ENCODE peak calls at places on chromosomes 5 and 9, in six cellular contexts. L is CD4-positive, alpha-beta T cell; H is fibroblast of the aortic adventitia; D is A549; E is heart left ventricle; J is upper lobe of right lung. F is an unnamed sample.

GRCh38 chr5:113147537-113147936 is 170.9 kb downstream of the DCP2 start:
- DNase-seq in L (no peak), H (no peak), D (no peak), E (no peak), J (no peak), F (no peak)

GRCh38 chr9:79266986-79267385 is 304.8 kb upstream of the TLE4 start:
- DNase-seq in L (no peak), H (no peak), D (no peak), E (no peak), J (no peak), F (no peak)

GRCh38 chr5:36403601-36404311 is 102.1 kb upstream of the RANBP3L start:
- DNase-seq in L (no peak), H (peak), D (no peak), E (peak), J (no peak), F (peak)

GRCh38 chr9:31790720-31791119 is 593.7 kb upstream of the ACO1 start:
- DNase-seq in L (no peak), H (no peak), D (no peak), E (no peak), J (no peak), F (no peak)

GRCh38 chr5:123000731-123001130 is 35.8 kb downstream of the PPIC start:
- DNase-seq in L (no peak), H (no peak), D (no peak), E (no peak), J (no peak), F (no peak)

GRCh38 chr5:77418601-77419591 is 73.2 kb downstream of the WDR41 start:
- DNase-seq in L (no peak), H (no peak), D (no peak), E (no peak), J (no peak), F (no peak)

GRCh38 chr9:19922476-19923118 is 133.8 kb upstream of the SLC24A2 start:
- DNase-seq in L (no peak), H (peak), D (peak), E (no peak), J (no peak), F (peak)

GRCh38 chr9:129669141-129669718 is 3.8 kb downstream of the PRRX2 start:
- DNase-seq in L (no peak), H (peak), D (no peak), E (no peak), J (no peak), F (no peak)

GRCh38 chr5:114782869-114783268 is 386.8 kb downstream of the TRIM36 start:
- DNase-seq in L (no peak), H (no peak), D (peak), E (peak), J (peak), F (no peak)

GRCh38 chr9:69885474-69885929 is 64.9 kb downstream of the CFAP95 start:
- DNase-seq in L (no peak), H (peak), D (peak), E (no peak), J (no peak), F (no peak)

GRCh38 chr5:62259699-62260220 is 46.2 kb upstream of the KIF2A start:
- DNase-seq in L (no peak), H (no peak), D (no peak), E (no peak), J (no peak), F (peak)

GRCh38 chr9:95580812-95581761 is 64.3 kb upstream of the PTCH1 start:
- DNase-seq in L (no peak), H (no peak), D (no peak), E (no peak), J (no peak), F (no peak)

GRCh38 chr9:128882677-128883590 is 1.0 kb downstream of the LRRC8A start:
- DNase-seq in L (no peak), H (no peak), D (no peak), E (no peak), J (no peak), F (no peak)

GRCh38 chr5:38816083-38817030 is 29.5 kb upstream of the OSMR start:
- DNase-seq in L (no peak), H (no peak), D (no peak), E (no peak), J (no peak), F (no peak)

GRCh38 chr5:169094586-169095409 is 206.1 kb downstream of the SLIT3 start:
- DNase-seq in L (no peak), H (peak), D (no peak), E (no peak), J (no peak), F (peak)

GRCh38 chr5:15612915-15613635 is 113.1 kb downstream of the FBXL7 start:
- DNase-seq in L (no peak), H (no peak), D (no peak), E (no peak), J (no peak), F (no peak)

GRCh38 chr5:53463909-53464621 is 16.4 kb upstream of the FST start:
- DNase-seq in L (no peak), H (no peak), D (no peak), E (no peak), J (no peak), F (no peak)

GRCh38 chr5:135248801-135249231 is 150.2 kb downstream of the MACROH2A1 start:
- DNase-seq in L (no peak), H (no peak), D (no peak), E (no peak), J (peak), F (no peak)

GRCh38 chr9:116979461-116979860 is 292.4 kb downstream of the TRIM32 start:
- DNase-seq in L (no peak), H (no peak), D (peak), E (no peak), J (no peak), F (no peak)

GRCh38 chr9:125495137-125496119 is 211.6 kb downstream of the MAPKAP1 start:
- DNase-seq in L (no peak), H (no peak), D (no peak), E (no peak), J (no peak), F (no peak)

GRCh38 chr5:43802651-43803050 is 199.7 kb downstream of the NNT start:
- DNase-seq in L (no peak), H (no peak), D (no peak), E (no peak), J (no peak), F (peak)

GRCh38 chr9:128120741-128121465 is 6.6 kb downstream of the PTGES2 start:
- DNase-seq in L (no peak), H (no peak), D (no peak), E (no peak), J (no peak), F (no peak)

GRCh38 chr9:123927625-123928308 is 2.2 kb downstream of the DENND1A start:
- DNase-seq in L (no peak), H (peak), D (no peak), E (no peak), J (no peak), F (peak)

GRCh38 chr5:75640395-75640794 is 29.1 kb downstream of the ANKDD1B start:
- DNase-seq in L (no peak), H (peak), D (no peak), E (no peak), J (no peak), F (peak)

GRCh38 chr5:174504266-174504726 is 220.1 kb upstream of the MSX2 start:
- DNase-seq in L (no peak), H (peak), D (no peak), E (no peak), J (no peak), F (no peak)

GRCh38 chr5:176870110-176870591 is 29.0 kb downstream of the HK3 start:
- DNase-seq in L (no peak), H (peak), D (peak), E (no peak), J (no peak), F (peak)

GRCh38 chr9:114606597-114607207 is 4.4 kb upstream of the TMEM268 start:
- DNase-seq in L (no peak), H (peak), D (no peak), E (peak), J (no peak), F (peak)

GRCh38 chr5:65121880-65122436 is 353.2 kb downstream of the CWC27 start:
- DNase-seq in L (no peak), H (peak), D (no peak), E (no peak), J (no peak), F (peak)

DNA sequence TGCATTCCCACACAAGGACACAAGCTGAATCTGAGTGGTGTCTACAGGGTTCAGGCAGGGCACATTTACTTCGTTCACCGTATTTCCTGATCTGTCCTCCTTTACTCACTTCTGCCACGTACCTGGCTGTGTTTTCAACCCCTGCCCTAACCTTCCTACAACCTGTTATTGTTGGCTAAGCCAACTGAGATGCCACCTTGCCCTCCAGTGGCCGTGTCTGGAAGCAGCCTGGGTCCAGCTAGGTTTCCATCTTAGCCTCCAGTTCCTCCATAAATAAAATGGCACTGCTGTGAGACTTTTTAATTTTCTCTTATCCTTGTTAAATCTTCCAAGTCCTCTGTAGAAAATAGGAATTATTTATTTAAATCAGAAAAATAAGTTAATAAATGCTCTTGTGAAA is 64.8 kb downstream of the ATP10B start:
- DNase-seq in L (no peak), H (no peak), D (peak), E (no peak), J (peak), F (no peak)
- TF ChIP-seq CTCF in L (no peak), H (peak), D (peak), E (peak), J (peak), F (no peak)

GRCh38 chr9:5571629-5572232 is 57.2 kb upstream of the RIC1 start:
- DNase-seq in L (no peak), H (no peak), D (no peak), E (no peak), J (no peak), F (no peak)

GRCh38 chr9:5574097-5574496 is 54.8 kb upstream of the RIC1 start:
- DNase-seq in L (no peak), H (no peak), D (no peak), E (no peak), J (no peak), F (no peak)

GRCh38 chr9:5578018-5578697 is 50.7 kb upstream of the RIC1 start:
- DNase-seq in L (no peak), H (peak), D (no peak), E (no peak), J (no peak), F (no peak)

GRCh38 chr9:5577225-5577624 is 51.7 kb upstream of the RIC1 start:
- DNase-seq in L (no peak), H (no peak), D (no peak), E (no peak), J (no peak), F (no peak)

DNA sequence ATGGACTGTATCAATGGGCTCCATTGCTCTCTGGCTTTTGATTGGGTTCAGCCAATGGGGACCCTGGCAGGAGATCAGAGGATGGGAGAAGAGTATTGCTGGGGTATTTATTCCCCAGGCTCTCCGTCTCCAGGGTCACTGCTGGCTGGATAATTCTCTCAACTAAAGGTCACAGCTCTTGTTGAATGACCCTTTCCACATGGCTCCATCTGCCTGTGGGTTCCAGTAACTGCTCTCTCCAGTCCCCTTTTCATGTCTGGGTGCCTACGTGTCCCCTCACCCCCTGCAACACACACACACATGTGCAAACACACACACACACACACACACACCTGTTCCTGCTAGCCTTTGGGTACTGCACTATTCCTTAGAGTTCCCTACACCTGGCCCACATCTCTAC is 53.9 kb upstream of the RIC1 start:
- DNase-seq in L (no peak), H (no peak), D (no peak), E (no peak), J (no peak), F (no peak)
- TF ChIP-seq CTCF in L (no peak), H (no peak), D (no peak), E (no peak), J (no peak), F (peak)

GRCh38 chr5:4765411-4765810 is 374.7 kb upstream of the ADAMTS16 start:
- DNase-seq in L (no peak), H (no peak), D (no peak), E (no peak), J (no peak), F (no peak)
- TF ChIP-seq CTCF in L (no peak), H (no peak), D (no peak), E (no peak), J (no peak), F (no peak)

GRCh38 chr9:72871685-72872084 is 81.2 kb downstream of the ALDH1A1 start:
- DNase-seq in L (no peak), H (peak), D (peak), E (no peak), J (no peak), F (peak)
- TF ChIP-seq CTCF in L (no peak), H (peak), D (peak), E (peak), J (peak), F (peak)

DNA sequence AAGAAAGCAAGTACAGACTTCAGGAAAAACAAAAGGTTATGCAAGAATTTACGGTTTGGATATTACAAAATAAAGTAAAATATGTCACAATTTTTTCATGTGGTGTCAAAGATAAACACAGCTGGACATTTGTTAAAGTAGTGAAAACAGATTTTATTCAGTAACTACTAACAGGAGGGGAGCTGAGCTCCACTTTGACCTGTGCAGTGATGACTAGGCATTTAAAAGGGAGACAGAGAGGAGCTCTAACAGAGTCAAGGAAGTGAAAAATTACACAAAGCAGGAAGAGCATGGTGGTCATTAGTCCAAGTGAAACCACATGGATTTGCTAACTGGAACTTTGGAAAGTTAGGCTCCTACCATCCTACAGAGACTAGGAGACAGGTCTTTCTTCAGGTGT is 263.6 kb upstream of the PCSK5 start:
- DNase-seq in L (no peak), H (no peak), D (no peak), E (no peak), J (no peak), F (no peak)
- TF ChIP-seq CTCF in L (no peak), H (no peak), D (no peak), E (no peak), J (no peak), F (no peak)

GRCh38 chr9:110343537-110343936 is 5.9 kb upstream of the TXNDC8 start:
- DNase-seq in L (no peak), H (no peak), D (no peak), E (no peak), J (no peak), F (peak)

GRCh38 chr9:110337727-110338522 is at the start of gene TXNDC8:
- DNase-seq in L (no peak), H (peak), D (no peak), E (no peak), J (no peak), F (peak)

GRCh38 chr9:110334871-110335270 is 2.8 kb downstream of the TXNDC8 start:
- DNase-seq in L (no peak), H (no peak), D (no peak), E (no peak), J (no peak), F (no peak)

DNA sequence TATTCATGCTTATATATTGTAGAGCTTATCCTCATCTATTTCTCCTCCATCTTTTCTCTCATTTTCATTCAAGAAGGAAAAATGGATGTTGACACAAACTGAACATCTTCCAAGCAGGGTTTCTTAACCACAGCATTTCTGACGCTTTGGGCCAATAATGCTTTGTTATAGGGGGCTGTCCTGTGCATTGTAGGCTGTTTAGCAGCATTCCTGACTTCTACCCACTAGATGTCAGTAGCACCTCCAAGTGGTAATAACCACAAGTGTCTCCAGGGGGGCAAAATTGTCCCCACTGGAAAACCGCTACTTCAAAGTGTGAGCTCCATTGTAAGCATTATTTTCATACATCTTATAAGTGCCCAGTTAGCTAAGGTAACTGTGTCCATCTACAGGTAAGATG is 2.6 kb upstream of the TXNDC8 start:
- DNase-seq in L (no peak), H (peak), D (peak), E (no peak), J (no peak), F (no peak)
- TF ChIP-seq CTCF in L (no peak), H (peak), D (peak), E (no peak), J (no peak), F (peak)

GRCh38 chr5:81301221-81302015 is at the start of gene ZCCHC9:
- DNase-seq in L (peak), H (peak), D (peak), E (peak), J (peak), F (peak)
- TF ChIP-seq CTCF in L (no peak), H (peak), D (no peak), E (peak), J (peak), F (peak)

DNA sequence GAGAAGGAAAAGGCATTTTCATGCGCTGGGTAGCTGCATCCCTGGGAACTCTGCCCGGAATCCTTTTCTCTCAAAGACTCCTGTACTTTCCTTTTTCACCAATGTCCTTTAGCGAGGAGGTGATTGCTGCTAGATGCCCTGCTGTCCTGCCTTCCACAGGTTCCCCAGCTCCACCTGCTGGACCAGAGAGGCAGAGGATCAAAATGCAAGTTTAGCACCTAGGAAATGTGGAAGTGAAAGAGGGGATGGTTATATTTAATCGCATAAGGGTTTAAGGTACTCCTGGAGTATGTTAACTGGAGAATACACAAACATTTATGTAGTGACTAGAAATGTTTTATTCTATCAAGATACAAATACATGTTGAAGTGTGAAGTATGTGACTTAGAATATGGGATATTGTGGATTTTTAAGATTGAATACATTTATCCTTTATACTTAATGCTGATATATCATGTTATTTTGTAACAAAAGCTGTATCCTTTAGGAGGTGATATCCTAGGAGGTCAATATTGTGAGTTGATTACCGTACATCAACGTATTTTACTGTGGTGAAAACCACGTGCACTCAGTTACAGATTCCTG is 145.8 kb downstream of the ARHGAP26 start:
- DNase-seq in L (no peak), H (no peak), D (peak), E (no peak), J (no peak), F (peak)
- TF ChIP-seq CTCF in L (no peak), H (peak), D (peak), E (peak), J (peak), F (peak)

F was measured in fibroblast of villous mesenchyme.